ENCODE peak calls at places on chromosomes 6 and 20, in five cellular contexts. M is foreskin keratinocyte, A is lower lobe of right lung, E is body of pancreas, Y is mucosa of descending colon. K is an unnamed sample.

GRCh38 chr6:56637640-56638039 is 5.0 kb downstream of the DST start:
- ATAC-seq in E (peak; percentile 74), Y (peak; percentile 65), M (peak; percentile 45), A (no peak), K (no peak)

GRCh38 chr20:15616626-15617025 is 956.6 kb downstream of the KIF16B start:
- ATAC-seq in M (no peak), A (no peak), Y (no peak), E (no peak), K (no peak)

GRCh38 chr6:21166754-21167153 is 426.8 kb upstream of the SOX4 start:
- ATAC-seq in A (no peak), E (no peak), Y (no peak), M (no peak), K (no peak)

GRCh38 chr6:112571886-112572285 is 224.8 kb downstream of the RFPL4B start:
- ATAC-seq in Y (no peak), A (peak; percentile 61), E (no peak), M (no peak), K (no peak)

GRCh38 chr6:42088101-42088591 is 37.8 kb downstream of the TAF8 start:
- ATAC-seq in M (peak; percentile 64), A (peak; percentile 72), Y (no peak), E (peak; percentile 62), K (no peak)

GRCh38 chr20:44997668-44998067 is 31.4 kb downstream of the STK4 start:
- ATAC-seq in A (no peak), E (no peak), Y (no peak), M (no peak), K (peak; percentile 39)

GRCh38 chr20:19742974-19743649 is 14.9 kb upstream of the RIN2 start:
- ATAC-seq in Y (no peak), A (peak; percentile 78), E (no peak), M (no peak), K (no peak)

GRCh38 chr20:48051810-48052491 is 266.7 kb upstream of the SULF2 start:
- ATAC-seq in E (no peak), Y (no peak), A (no peak), M (peak; percentile 87), K (no peak)

GRCh38 chr6:170286934-170287265 is 4.0 kb downstream of the DLL1 start:
- ATAC-seq in A (no peak), Y (no peak), M (no peak), E (no peak), K (no peak)

GRCh38 chr20:50837532-50838321 is 42.9 kb downstream of the BCAS4 start:
- ATAC-seq in A (peak; percentile 46), M (peak; percentile 68), E (no peak), Y (peak; percentile 41), K (peak; percentile 70)

GRCh38 chr6:36984581-36985383 is 1.2 kb downstream of the MTCH1 start:
- ATAC-seq in A (peak; percentile 34), E (no peak), Y (no peak), M (peak; percentile 17), K (peak; percentile 34)

GRCh38 chr6:163711615-163712568 is 297.4 kb downstream of the QKI start:
- ATAC-seq in A (peak; percentile 80), Y (peak; percentile 56), M (no peak), E (peak; percentile 42), K (no peak)

GRCh38 chr20:8735674-8736073 is 333.2 kb upstream of the PLCB4 start:
- ATAC-seq in A (no peak), Y (no peak), E (no peak), M (no peak), K (peak; percentile 62)

K was measured in activated T-helper 17 cell treated with anti-CD3 and anti-CD28 coated beads, Interleukin-2, amount 50 U/mL, for 72 hours.